ENCODE peak calls at places on chromosomes 16 and 17, in seven cellular contexts. One of them, this sample, is unnamed.

GRCh38 chr17:58783380-58783779 is 27.7 kb downstream of the PPM1E start:
- DNase-seq in GF-D8: no peak
- DNase-seq in GM03348: no peak
- DNase-seq in naive thymus-derived CD4-positive, alpha-beta T cell: no peak
- DNase-seq in endothelial cell of umbilical vein: no peak
- DNase-seq in effector memory CD4-positive, alpha-beta T cell: no peak
- DNase-seq in omental fat pad: no peak
- DNase-seq in this sample: no peak

GRCh38 chr16:24685539-24686432 is 43.7 kb upstream of the TNRC6A start:
- DNase-seq in GM03348: peak; percentile 65
- DNase-seq in naive thymus-derived CD4-positive, alpha-beta T cell: no peak
- DNase-seq in endothelial cell of umbilical vein: peak; percentile 72
- DNase-seq in effector memory CD4-positive, alpha-beta T cell: no peak
- DNase-seq in GF-D8: no peak
- DNase-seq in omental fat pad: no peak
- DNase-seq in this sample: no peak

GRCh38 chr17:63647936-63648335 is 25.7 kb downstream of the MAP3K3 start:
- DNase-seq in GM03348: peak; percentile 19
- DNase-seq in endothelial cell of umbilical vein: no peak
- DNase-seq in effector memory CD4-positive, alpha-beta T cell: no peak
- DNase-seq in naive thymus-derived CD4-positive, alpha-beta T cell: no peak
- DNase-seq in GF-D8: no peak
- DNase-seq in omental fat pad: no peak
- DNase-seq in this sample: no peak

GRCh38 chr17:18859256-18859655 is 1.3 kb downstream of the PRPSAP2 start:
- DNase-seq in effector memory CD4-positive, alpha-beta T cell: no peak
- DNase-seq in naive thymus-derived CD4-positive, alpha-beta T cell: no peak
- DNase-seq in endothelial cell of umbilical vein: no peak
- DNase-seq in GF-D8: no peak
- DNase-seq in GM03348: peak; percentile 48
- DNase-seq in omental fat pad: no peak
- DNase-seq in this sample: no peak

GRCh38 chr16:13969711-13970110 is 49.8 kb downstream of the ERCC4 start:
- DNase-seq in GF-D8: no peak
- DNase-seq in effector memory CD4-positive, alpha-beta T cell: no peak
- DNase-seq in endothelial cell of umbilical vein: no peak
- DNase-seq in GM03348: no peak
- DNase-seq in omental fat pad: no peak
- DNase-seq in naive thymus-derived CD4-positive, alpha-beta T cell: no peak
- DNase-seq in this sample: no peak

GRCh38 chr17:40551091-40551873 is 14.0 kb downstream of the CCR7 start:
- DNase-seq in GM03348: peak; percentile 89
- DNase-seq in endothelial cell of umbilical vein: no peak
- DNase-seq in naive thymus-derived CD4-positive, alpha-beta T cell: no peak
- DNase-seq in omental fat pad: peak; percentile 60
- DNase-seq in GF-D8: no peak
- DNase-seq in effector memory CD4-positive, alpha-beta T cell: no peak
- DNase-seq in this sample: no peak

GRCh38 chr16:75105306-75106061 is 11.1 kb downstream of the LDHD start:
- DNase-seq in naive thymus-derived CD4-positive, alpha-beta T cell: no peak
- DNase-seq in effector memory CD4-positive, alpha-beta T cell: no peak
- DNase-seq in omental fat pad: no peak
- DNase-seq in GM03348: no peak
- DNase-seq in GF-D8: peak; percentile 72
- DNase-seq in endothelial cell of umbilical vein: no peak
- DNase-seq in this sample: no peak

GRCh38 chr16:66427036-66427446 is at the start of gene BEAN1:
- DNase-seq in effector memory CD4-positive, alpha-beta T cell: no peak
- DNase-seq in GF-D8: no peak
- DNase-seq in GM03348: peak; percentile 84
- DNase-seq in endothelial cell of umbilical vein: no peak
- DNase-seq in naive thymus-derived CD4-positive, alpha-beta T cell: no peak
- DNase-seq in omental fat pad: no peak
- DNase-seq in this sample: no peak

GRCh38 chr16:76854234-76854633 is 336.8 kb upstream of the MON1B start:
- DNase-seq in effector memory CD4-positive, alpha-beta T cell: no peak
- DNase-seq in GM03348: no peak
- DNase-seq in endothelial cell of umbilical vein: no peak
- DNase-seq in GF-D8: no peak
- DNase-seq in naive thymus-derived CD4-positive, alpha-beta T cell: no peak
- DNase-seq in omental fat pad: no peak
- DNase-seq in this sample: no peak

GRCh38 chr17:79050591-79050990 is 24.0 kb upstream of the ENGASE start:
- DNase-seq in GM03348: no peak
- DNase-seq in naive thymus-derived CD4-positive, alpha-beta T cell: no peak
- DNase-seq in effector memory CD4-positive, alpha-beta T cell: no peak
- DNase-seq in endothelial cell of umbilical vein: no peak
- DNase-seq in omental fat pad: no peak
- DNase-seq in GF-D8: no peak
- DNase-seq in this sample: no peak

GRCh38 chr16:11669380-11670146 is 1.3 kb downstream of the SNN start:
- DNase-seq in endothelial cell of umbilical vein: peak; percentile 36
- DNase-seq in omental fat pad: no peak
- DNase-seq in GM03348: no peak
- DNase-seq in naive thymus-derived CD4-positive, alpha-beta T cell: no peak
- DNase-seq in GF-D8: no peak
- DNase-seq in effector memory CD4-positive, alpha-beta T cell: no peak
- DNase-seq in this sample: no peak

GRCh38 chr16:83878838-83879237 is 20.1 kb upstream of the MLYCD start:
- DNase-seq in GM03348: peak; percentile 81
- DNase-seq in effector memory CD4-positive, alpha-beta T cell: no peak
- DNase-seq in naive thymus-derived CD4-positive, alpha-beta T cell: no peak
- DNase-seq in omental fat pad: no peak
- DNase-seq in endothelial cell of umbilical vein: peak; percentile 70
- DNase-seq in GF-D8: no peak
- DNase-seq in this sample: no peak

GRCh38 chr17:40535438-40535837 is 29.8 kb downstream of the CCR7 start:
- DNase-seq in effector memory CD4-positive, alpha-beta T cell: no peak
- DNase-seq in naive thymus-derived CD4-positive, alpha-beta T cell: no peak
- DNase-seq in endothelial cell of umbilical vein: no peak
- DNase-seq in GM03348: no peak
- DNase-seq in omental fat pad: no peak
- DNase-seq in GF-D8: no peak
- DNase-seq in this sample: no peak

GRCh38 chr17:35612924-35613521 is 25.9 kb downstream of the AP2B1 start:
- DNase-seq in GF-D8: peak; percentile 1
- DNase-seq in omental fat pad: peak; percentile 53
- DNase-seq in endothelial cell of umbilical vein: peak; percentile 71
- DNase-seq in naive thymus-derived CD4-positive, alpha-beta T cell: peak; percentile 21
- DNase-seq in effector memory CD4-positive, alpha-beta T cell: no peak
- DNase-seq in GM03348: peak; percentile 47
- DNase-seq in this sample: peak; percentile 5

GRCh38 chr17:81036128-81036891 is 1.4 kb downstream of the BAIAP2 start:
- DNase-seq in endothelial cell of umbilical vein: no peak
- DNase-seq in effector memory CD4-positive, alpha-beta T cell: no peak
- DNase-seq in naive thymus-derived CD4-positive, alpha-beta T cell: no peak
- DNase-seq in GF-D8: no peak
- DNase-seq in omental fat pad: no peak
- DNase-seq in GM03348: no peak
- DNase-seq in this sample: no peak

GRCh38 chr17:17151962-17152361 is 54.2 kb downstream of the PLD6 start:
- DNase-seq in GM03348: peak; percentile 94
- DNase-seq in endothelial cell of umbilical vein: peak; percentile 89
- DNase-seq in omental fat pad: peak; percentile 73
- DNase-seq in effector memory CD4-positive, alpha-beta T cell: no peak
- DNase-seq in GF-D8: no peak
- DNase-seq in naive thymus-derived CD4-positive, alpha-beta T cell: no peak
- DNase-seq in this sample: no peak

GRCh38 chr17:82751171-82751570 is 694 bp upstream of the TBCD start:
- DNase-seq in naive thymus-derived CD4-positive, alpha-beta T cell: peak; percentile 69
- DNase-seq in GM03348: no peak
- DNase-seq in endothelial cell of umbilical vein: no peak
- DNase-seq in effector memory CD4-positive, alpha-beta T cell: no peak
- DNase-seq in GF-D8: no peak
- DNase-seq in omental fat pad: no peak
- DNase-seq in this sample: no peak

GRCh38 chr16:21156767-21157467 is 1.6 kb upstream of the LDAF1 start:
- DNase-seq in GF-D8: no peak
- DNase-seq in effector memory CD4-positive, alpha-beta T cell: no peak
- DNase-seq in naive thymus-derived CD4-positive, alpha-beta T cell: no peak
- DNase-seq in endothelial cell of umbilical vein: peak; percentile 65
- DNase-seq in omental fat pad: no peak
- DNase-seq in GM03348: peak; percentile 87
- DNase-seq in this sample: no peak